ENCODE peak calls at places on chromosomes 3 and 15, in eight cellular contexts. One of them, this sample, is unnamed.

GRCh38 chr15:67820992-67821783 is 4.1 kb upstream of the SKOR1 start:
- DNase-seq in keratinocyte: no peak
- DNase-seq in fibroblast of mammary gland: peak
- DNase-seq in heart left ventricle: peak
- DNase-seq in omental fat pad: no peak
- DNase-seq in GM10248: peak
- DNase-seq in endothelial cell of umbilical vein: peak
- DNase-seq in upper lobe of right lung: peak
- DNase-seq in this sample: peak

GRCh38 chr3:32780735-32781210 is 37.0 kb upstream of the TRIM71 start:
- DNase-seq in keratinocyte: no peak
- DNase-seq in fibroblast of mammary gland: peak
- DNase-seq in heart left ventricle: peak
- DNase-seq in omental fat pad: no peak
- DNase-seq in GM10248: peak
- DNase-seq in endothelial cell of umbilical vein: no peak
- DNase-seq in upper lobe of right lung: peak
- DNase-seq in this sample: peak

GRCh38 chr3:43346990-43347749 is 60.8 kb downstream of the SNRK start:
- DNase-seq in keratinocyte: no peak
- DNase-seq in fibroblast of mammary gland: no peak
- DNase-seq in heart left ventricle: no peak
- DNase-seq in omental fat pad: no peak
- DNase-seq in GM10248: no peak
- DNase-seq in endothelial cell of umbilical vein: no peak
- DNase-seq in upper lobe of right lung: no peak
- DNase-seq in this sample: no peak

GRCh38 chr15:77028451-77029165 is 33.7 kb downstream of the PSTPIP1 start:
- DNase-seq in keratinocyte: no peak
- DNase-seq in fibroblast of mammary gland: no peak
- DNase-seq in heart left ventricle: peak
- DNase-seq in omental fat pad: peak
- DNase-seq in GM10248: no peak
- DNase-seq in endothelial cell of umbilical vein: no peak
- DNase-seq in upper lobe of right lung: peak
- DNase-seq in this sample: peak

GRCh38 chr15:25094519-25094918 is 139.7 kb downstream of the SNRPN start:
- DNase-seq in keratinocyte: no peak
- DNase-seq in fibroblast of mammary gland: no peak
- DNase-seq in heart left ventricle: no peak
- DNase-seq in omental fat pad: no peak
- DNase-seq in GM10248: no peak
- DNase-seq in endothelial cell of umbilical vein: no peak
- DNase-seq in upper lobe of right lung: no peak
- DNase-seq in this sample: no peak

GRCh38 chr3:153209596-153209995 is 47.6 kb downstream of the RAP2B start:
- DNase-seq in keratinocyte: no peak
- DNase-seq in fibroblast of mammary gland: peak
- DNase-seq in heart left ventricle: peak
- DNase-seq in omental fat pad: peak
- DNase-seq in GM10248: no peak
- DNase-seq in endothelial cell of umbilical vein: peak
- DNase-seq in upper lobe of right lung: peak
- DNase-seq in this sample: no peak

GRCh38 chr3:196948442-196949365 is 6.4 kb upstream of the NCBP2 start:
- DNase-seq in keratinocyte: no peak
- DNase-seq in fibroblast of mammary gland: peak
- DNase-seq in heart left ventricle: no peak
- DNase-seq in omental fat pad: no peak
- DNase-seq in GM10248: no peak
- DNase-seq in endothelial cell of umbilical vein: no peak
- DNase-seq in upper lobe of right lung: no peak
- DNase-seq in this sample: no peak

GRCh38 chr3:153835540-153835939 is 285.6 kb upstream of the ARHGEF26 start:
- DNase-seq in keratinocyte: no peak
- DNase-seq in fibroblast of mammary gland: peak
- DNase-seq in heart left ventricle: no peak
- DNase-seq in omental fat pad: no peak
- DNase-seq in GM10248: peak
- DNase-seq in endothelial cell of umbilical vein: no peak
- DNase-seq in upper lobe of right lung: no peak
- DNase-seq in this sample: no peak

GRCh38 chr15:36468746-36469145 is 110.7 kb upstream of the CDIN1 start:
- DNase-seq in keratinocyte: peak
- DNase-seq in fibroblast of mammary gland: peak
- DNase-seq in heart left ventricle: peak
- DNase-seq in omental fat pad: no peak
- DNase-seq in GM10248: no peak
- DNase-seq in endothelial cell of umbilical vein: no peak
- DNase-seq in upper lobe of right lung: no peak
- DNase-seq in this sample: no peak

GRCh38 chr3:120029749-120030148 is 64.5 kb downstream of the GSK3B start:
- DNase-seq in keratinocyte: no peak
- DNase-seq in fibroblast of mammary gland: no peak
- DNase-seq in heart left ventricle: no peak
- DNase-seq in omental fat pad: no peak
- DNase-seq in GM10248: no peak
- DNase-seq in endothelial cell of umbilical vein: no peak
- DNase-seq in upper lobe of right lung: no peak
- DNase-seq in this sample: no peak

GRCh38 chr3:29430558-29430971 is 149.7 kb downstream of the RBMS3 start:
- DNase-seq in keratinocyte: no peak
- DNase-seq in fibroblast of mammary gland: no peak
- DNase-seq in heart left ventricle: no peak
- DNase-seq in omental fat pad: no peak
- DNase-seq in GM10248: no peak
- DNase-seq in endothelial cell of umbilical vein: peak
- DNase-seq in upper lobe of right lung: no peak
- DNase-seq in this sample: no peak

GRCh38 chr3:127964816-127965215 is 49.8 kb downstream of the KBTBD12 start:
- DNase-seq in keratinocyte: no peak
- DNase-seq in fibroblast of mammary gland: no peak
- DNase-seq in heart left ventricle: no peak
- DNase-seq in omental fat pad: no peak
- DNase-seq in GM10248: no peak
- DNase-seq in endothelial cell of umbilical vein: no peak
- DNase-seq in upper lobe of right lung: no peak
- DNase-seq in this sample: no peak

GRCh38 chr15:82943176-82943575 is 9.3 kb downstream of the HOMER2 start:
- DNase-seq in keratinocyte: no peak
- DNase-seq in fibroblast of mammary gland: no peak
- DNase-seq in heart left ventricle: no peak
- DNase-seq in omental fat pad: no peak
- DNase-seq in GM10248: no peak
- DNase-seq in endothelial cell of umbilical vein: no peak
- DNase-seq in upper lobe of right lung: no peak
- DNase-seq in this sample: no peak

GRCh38 chr3:33437556-33438283 is 2.5 kb downstream of the UBP1 start:
- DNase-seq in keratinocyte: no peak
- DNase-seq in fibroblast of mammary gland: peak
- DNase-seq in heart left ventricle: peak
- DNase-seq in omental fat pad: no peak
- DNase-seq in GM10248: no peak
- DNase-seq in endothelial cell of umbilical vein: peak
- DNase-seq in upper lobe of right lung: no peak
- DNase-seq in this sample: no peak

GRCh38 chr3:174035317-174035886 is 637.9 kb downstream of the NLGN1 start:
- DNase-seq in keratinocyte: no peak
- DNase-seq in fibroblast of mammary gland: peak
- DNase-seq in heart left ventricle: no peak
- DNase-seq in omental fat pad: no peak
- DNase-seq in GM10248: no peak
- DNase-seq in endothelial cell of umbilical vein: no peak
- DNase-seq in upper lobe of right lung: no peak
- DNase-seq in this sample: no peak

GRCh38 chr3:110352841-110353595 is 718.6 kb upstream of the NECTIN3 start:
- DNase-seq in keratinocyte: no peak
- DNase-seq in fibroblast of mammary gland: peak
- DNase-seq in heart left ventricle: no peak
- DNase-seq in omental fat pad: no peak
- DNase-seq in GM10248: no peak
- DNase-seq in endothelial cell of umbilical vein: no peak
- DNase-seq in upper lobe of right lung: no peak
- DNase-seq in this sample: no peak

GRCh38 chr3:152302521-152303021 is 33.8 kb downstream of the MBNL1 start:
- DNase-seq in keratinocyte: no peak
- DNase-seq in fibroblast of mammary gland: peak
- DNase-seq in heart left ventricle: peak
- DNase-seq in omental fat pad: no peak
- DNase-seq in GM10248: no peak
- DNase-seq in endothelial cell of umbilical vein: peak
- DNase-seq in upper lobe of right lung: peak
- DNase-seq in this sample: no peak

GRCh38 chr15:89628791-89629715 is 26.2 kb downstream of the KIF7 start:
- DNase-seq in keratinocyte: no peak
- DNase-seq in fibroblast of mammary gland: no peak
- DNase-seq in heart left ventricle: no peak
- DNase-seq in omental fat pad: no peak
- DNase-seq in GM10248: peak
- DNase-seq in endothelial cell of umbilical vein: no peak
- DNase-seq in upper lobe of right lung: no peak
- DNase-seq in this sample: no peak

GRCh38 chr15:41490355-41490754 is 3.3 kb upstream of the ITPKA start:
- DNase-seq in keratinocyte: peak
- DNase-seq in fibroblast of mammary gland: peak
- DNase-seq in heart left ventricle: no peak
- DNase-seq in omental fat pad: no peak
- DNase-seq in GM10248: peak
- DNase-seq in endothelial cell of umbilical vein: peak
- DNase-seq in upper lobe of right lung: no peak
- DNase-seq in this sample: no peak

GRCh38 chr15:57432141-57432701 is 55.9 kb downstream of the CGNL1 start:
- DNase-seq in keratinocyte: no peak
- DNase-seq in fibroblast of mammary gland: no peak
- DNase-seq in heart left ventricle: no peak
- DNase-seq in omental fat pad: no peak
- DNase-seq in GM10248: no peak
- DNase-seq in endothelial cell of umbilical vein: peak
- DNase-seq in upper lobe of right lung: no peak
- DNase-seq in this sample: no peak

GRCh38 chr3:23829242-23829934 is 23.6 kb downstream of the UBE2E1 start:
- DNase-seq in keratinocyte: no peak
- DNase-seq in fibroblast of mammary gland: no peak
- DNase-seq in heart left ventricle: no peak
- DNase-seq in omental fat pad: no peak
- DNase-seq in GM10248: peak
- DNase-seq in endothelial cell of umbilical vein: no peak
- DNase-seq in upper lobe of right lung: no peak
- DNase-seq in this sample: no peak

GRCh38 chr3:13667330-13667729 is 118.4 kb downstream of the FBLN2 start:
- DNase-seq in keratinocyte: no peak
- DNase-seq in fibroblast of mammary gland: no peak
- DNase-seq in heart left ventricle: no peak
- DNase-seq in omental fat pad: no peak
- DNase-seq in GM10248: no peak
- DNase-seq in endothelial cell of umbilical vein: no peak
- DNase-seq in upper lobe of right lung: no peak
- DNase-seq in this sample: no peak
- TF ChIP-seq CTCF in keratinocyte: no peak
- TF ChIP-seq CTCF in fibroblast of mammary gland: no peak
- TF ChIP-seq CTCF in heart left ventricle: no peak
- TF ChIP-seq CTCF in omental fat pad: no peak
- TF ChIP-seq CTCF in GM10248: no peak
- TF ChIP-seq CTCF in endothelial cell of umbilical vein: no peak
- TF ChIP-seq CTCF in upper lobe of right lung: no peak
- TF ChIP-seq CTCF in this sample: no peak

DNA sequence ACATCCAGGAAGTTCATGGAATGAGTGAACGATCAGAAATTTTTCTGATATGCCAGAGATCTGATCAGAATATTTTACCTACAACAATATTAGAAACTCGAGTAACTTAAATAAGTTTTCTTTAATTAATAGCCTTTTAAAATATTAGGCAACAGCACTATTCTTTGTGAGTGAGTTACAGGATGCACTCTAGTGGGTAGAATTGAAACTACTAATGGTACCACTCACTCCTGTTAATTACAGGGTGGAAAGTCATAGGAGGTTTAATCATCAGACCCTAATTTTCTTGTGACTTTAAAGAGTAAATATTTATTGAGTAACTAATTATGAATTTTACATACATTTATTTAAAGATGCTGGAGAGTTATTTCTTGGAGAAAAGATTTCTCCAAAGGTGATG is 217.3 kb downstream of the CACNA2D3 start:
- DNase-seq in keratinocyte: no peak
- DNase-seq in fibroblast of mammary gland: no peak
- DNase-seq in heart left ventricle: no peak
- DNase-seq in omental fat pad: no peak
- DNase-seq in GM10248: no peak
- DNase-seq in endothelial cell of umbilical vein: no peak
- DNase-seq in upper lobe of right lung: no peak
- DNase-seq in this sample: no peak
- TF ChIP-seq CTCF in keratinocyte: no peak
- TF ChIP-seq CTCF in fibroblast of mammary gland: no peak
- TF ChIP-seq CTCF in heart left ventricle: peak
- TF ChIP-seq CTCF in omental fat pad: no peak
- TF ChIP-seq CTCF in GM10248: no peak
- TF ChIP-seq CTCF in endothelial cell of umbilical vein: no peak
- TF ChIP-seq CTCF in upper lobe of right lung: no peak
- TF ChIP-seq CTCF in this sample: no peak

GRCh38 chr3:62095756-62096155 is 277.6 kb downstream of the FEZF2 start:
- DNase-seq in keratinocyte: no peak
- DNase-seq in fibroblast of mammary gland: no peak
- DNase-seq in heart left ventricle: no peak
- DNase-seq in omental fat pad: no peak
- DNase-seq in GM10248: no peak
- DNase-seq in endothelial cell of umbilical vein: no peak
- DNase-seq in upper lobe of right lung: no peak
- DNase-seq in this sample: no peak

GRCh38 chr3:62094461-62094860 is 278.9 kb downstream of the FEZF2 start:
- DNase-seq in keratinocyte: no peak
- DNase-seq in fibroblast of mammary gland: no peak
- DNase-seq in heart left ventricle: no peak
- DNase-seq in omental fat pad: no peak
- DNase-seq in GM10248: no peak
- DNase-seq in endothelial cell of umbilical vein: no peak
- DNase-seq in upper lobe of right lung: no peak
- DNase-seq in this sample: no peak

GRCh38 chr3:62090519-62090918 is 282.8 kb downstream of the FEZF2 start:
- DNase-seq in keratinocyte: no peak
- DNase-seq in fibroblast of mammary gland: no peak
- DNase-seq in heart left ventricle: no peak
- DNase-seq in omental fat pad: no peak
- DNase-seq in GM10248: no peak
- DNase-seq in endothelial cell of umbilical vein: no peak
- DNase-seq in upper lobe of right lung: no peak
- DNase-seq in this sample: no peak

GRCh38 chr3:62095080-62095479 is 278.3 kb downstream of the FEZF2 start:
- DNase-seq in keratinocyte: no peak
- DNase-seq in fibroblast of mammary gland: no peak
- DNase-seq in heart left ventricle: no peak
- DNase-seq in omental fat pad: no peak
- DNase-seq in GM10248: no peak
- DNase-seq in endothelial cell of umbilical vein: no peak
- DNase-seq in upper lobe of right lung: no peak
- DNase-seq in this sample: no peak

GRCh38 chr3:62093025-62093424 is 280.3 kb downstream of the FEZF2 start:
- DNase-seq in keratinocyte: no peak
- DNase-seq in fibroblast of mammary gland: no peak
- DNase-seq in heart left ventricle: no peak
- DNase-seq in omental fat pad: no peak
- DNase-seq in GM10248: no peak
- DNase-seq in endothelial cell of umbilical vein: no peak
- DNase-seq in upper lobe of right lung: no peak
- DNase-seq in this sample: no peak
- TF ChIP-seq CTCF in keratinocyte: no peak
- TF ChIP-seq CTCF in fibroblast of mammary gland: no peak
- TF ChIP-seq CTCF in heart left ventricle: no peak
- TF ChIP-seq CTCF in omental fat pad: no peak
- TF ChIP-seq CTCF in GM10248: no peak
- TF ChIP-seq CTCF in endothelial cell of umbilical vein: no peak
- TF ChIP-seq CTCF in upper lobe of right lung: no peak
- TF ChIP-seq CTCF in this sample: no peak

GRCh38 chr3:142022381-142022780 is 127.0 kb downstream of the TFDP2 start:
- DNase-seq in keratinocyte: no peak
- DNase-seq in fibroblast of mammary gland: peak
- DNase-seq in heart left ventricle: no peak
- DNase-seq in omental fat pad: no peak
- DNase-seq in GM10248: peak
- DNase-seq in endothelial cell of umbilical vein: peak
- DNase-seq in upper lobe of right lung: no peak
- DNase-seq in this sample: no peak
- TF ChIP-seq CTCF in keratinocyte: peak
- TF ChIP-seq CTCF in fibroblast of mammary gland: no peak
- TF ChIP-seq CTCF in heart left ventricle: no peak
- TF ChIP-seq CTCF in omental fat pad: no peak
- TF ChIP-seq CTCF in GM10248: peak
- TF ChIP-seq CTCF in endothelial cell of umbilical vein: no peak
- TF ChIP-seq CTCF in upper lobe of right lung: peak
- TF ChIP-seq CTCF in this sample: no peak